ENCODE peak calls at places on chromosomes 1 and 21, in four cellular contexts. G is GM12878, I is K562, C is HepG2. V is an unnamed sample.

GRCh38 chr1:7500381-7501258 is 270.5 kb upstream of the VAMP3 start:
- DNase-seq in C (no peak), G (no peak), I (no peak), V (no peak)

GRCh38 chr1:220788146-220788545 is 1.4 kb downstream of the MTARC1 start:
- DNase-seq in I (no peak), G (no peak), C (peak; percentile 21), V (no peak)

GRCh38 chr1:200041337-200042118 is 14.0 kb downstream of the NR5A2 start:
- DNase-seq in C (no peak), I (no peak), G (no peak), V (no peak)

GRCh38 chr1:16111771-16112557 is 38.5 kb upstream of the FAM131C start:
- DNase-seq in C (no peak), G (no peak), I (peak; percentile 25), V (no peak)

GRCh38 chr1:74731399-74732052 is 1.3 kb downstream of the CRYZ start:
- DNase-seq in C (peak; percentile 92), I (peak; percentile 79), G (no peak), V (no peak)

GRCh38 chr1:192788184-192788583 is 20.7 kb upstream of the RGS2 start:
- DNase-seq in I (peak; percentile 40), C (no peak), G (no peak), V (no peak)

GRCh38 chr21:33964706-33965325 is 49.2 kb upstream of the ATP5PO start:
- DNase-seq in C (no peak), I (no peak), G (no peak), V (no peak)

GRCh38 chr1:39540504-39541031 is 36.0 kb downstream of the PABPC4 start:
- DNase-seq in C (no peak), I (no peak), G (no peak), V (no peak)

GRCh38 chr1:179194068-179194537 is 35.4 kb downstream of the ABL2 start:
- DNase-seq in I (no peak), G (no peak), C (no peak), V (no peak)

GRCh38 chr1:97943354-97943753 is 22.5 kb upstream of the DPYD start:
- DNase-seq in G (no peak), I (no peak), C (no peak), V (no peak)

GRCh38 chr1:12486401-12487005 is 131.5 kb downstream of the DHRS3 start:
- DNase-seq in C (no peak), G (no peak), I (no peak), V (no peak)

GRCh38 chr1:116203192-116203723 is 92.1 kb downstream of the MAB21L3 start:
- DNase-seq in G (no peak), I (no peak), C (no peak), V (no peak)

GRCh38 chr1:54298284-54299033 is 98.5 kb downstream of the MRPL37 start:
- DNase-seq in G (no peak), C (no peak), I (no peak), V (no peak)

GRCh38 chr1:35640380-35641232 is 720 bp downstream of the PSMB2 start:
- DNase-seq in C (no peak), I (peak; percentile 53), G (no peak), V (no peak)
- TF ChIP-seq FOXM1 in C (no peak), I (no peak), G (no peak), V (no peak)

GRCh38 chr21:45367402-45368351 is 37.3 kb upstream of the COL18A1 start:
- DNase-seq in G (no peak), C (peak; percentile 60), I (no peak), V (no peak)
- TF ChIP-seq SP1 in G (no peak), C (no peak), I (no peak), V (no peak)

GRCh38 chr1:19723874-19724273 is 59.2 kb downstream of the HTR6 start:
- DNase-seq in I (no peak), C (no peak), G (no peak), V (no peak)

GRCh38 chr1:19730232-19730631 is 65.6 kb downstream of the HTR6 start:
- DNase-seq in G (no peak), I (no peak), C (no peak), V (no peak)

GRCh38 chr1:19720973-19721372 is 56.3 kb downstream of the HTR6 start:
- DNase-seq in G (no peak), I (no peak), C (no peak), V (no peak)

GRCh38 chr1:19728413-19729145 is 63.9 kb downstream of the HTR6 start:
- DNase-seq in I (no peak), G (no peak), C (no peak), V (no peak)

GRCh38 chr1:19725606-19726005 is 60.9 kb downstream of the HTR6 start:
- DNase-seq in I (no peak), C (no peak), G (no peak), V (no peak)
- TF ChIP-seq FOXM1 in I (no peak), C (no peak), G (no peak), V (no peak)

GRCh38 chr1:181513786-181514297 is 30.5 kb downstream of the CACNA1E start:
- DNase-seq in G (no peak), C (no peak), I (no peak), V (no peak)
- TF ChIP-seq SP1 in G (no peak), C (no peak), I (no peak), V (no peak)

GRCh38 chr1:9426291-9426711 is 113.0 kb upstream of the SLC25A33 start:
- DNase-seq in C (no peak), G (peak; percentile 93), I (no peak), V (no peak)
- TF ChIP-seq FOXM1 in C (no peak), G (peak; percentile 97), I (no peak), V (no peak)

DNA sequence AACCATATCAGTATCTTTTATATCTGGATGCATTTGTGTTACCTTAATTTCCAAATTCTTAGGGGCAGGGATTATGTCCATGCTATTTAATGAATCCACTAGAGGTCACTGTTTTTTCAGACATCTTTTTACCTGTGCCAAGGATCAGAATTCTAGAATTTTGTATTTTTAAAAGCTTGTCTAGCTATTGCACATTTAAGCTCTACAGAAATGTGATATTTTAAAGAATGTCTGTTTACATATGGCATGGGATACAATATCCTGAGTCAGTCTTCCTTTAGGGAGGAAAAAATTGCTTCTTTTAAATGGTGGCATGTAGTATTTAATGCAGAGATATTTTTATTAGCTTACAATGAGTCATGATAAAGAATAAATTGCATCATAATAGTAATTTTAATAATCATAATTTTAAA is 11.3 kb downstream of the RPAP2 start:
- DNase-seq in I (peak; percentile 32), C (no peak), G (no peak), V (peak; percentile 28)
- TF ChIP-seq SP1 in I (no peak), C (no peak), G (no peak), V (no peak)

DNA sequence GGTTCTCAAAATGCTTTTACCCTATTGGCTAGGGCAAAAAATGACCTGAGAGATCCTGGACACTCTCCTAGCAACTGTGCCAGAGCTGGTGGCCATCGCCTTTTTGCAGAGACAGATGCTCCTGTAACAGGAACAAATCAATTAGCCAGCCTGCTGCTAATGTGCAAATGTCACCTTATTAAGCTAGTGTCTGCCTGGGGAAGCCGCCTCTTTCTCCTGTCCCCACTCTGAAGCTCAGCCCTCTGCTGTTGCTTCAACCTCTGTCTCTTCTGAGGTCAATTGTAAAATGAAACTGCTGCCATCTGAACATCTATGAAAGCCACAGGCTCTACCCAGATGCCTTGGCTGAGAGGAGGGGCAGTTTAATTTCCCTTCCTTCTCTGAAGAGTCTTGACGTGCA is 85.5 kb upstream of the CACNA1E start:
- DNase-seq in C (no peak), I (no peak), G (peak; percentile 34), V (no peak)
- TF ChIP-seq FOXM1 in C (no peak), I (no peak), G (no peak), V (no peak)

GRCh38 chr1:26696191-26696644 is 403 bp downstream of the ARID1A start:
- DNase-seq in G (no peak), C (no peak), I (no peak), V (peak; percentile 16)

GRCh38 chr1:26696645-26697440 is 1.0 kb downstream of the ARID1A start:
- DNase-seq in G (no peak), I (peak; percentile 51), C (no peak), V (no peak)

GRCh38 chr1:26695417-26696190 is at the start of gene ARID1A:
- DNase-seq in I (peak; percentile 98), G (peak; percentile 82), C (peak; percentile 88), V (peak; percentile 75)

GRCh38 chr1:26697978-26698849 is 2.4 kb downstream of the ARID1A start:
- DNase-seq in I (peak; percentile 88), C (peak; percentile 89), G (no peak), V (peak; percentile 68)

GRCh38 chr1:26697441-26697977 is 1.7 kb downstream of the ARID1A start:
- DNase-seq in C (no peak), G (no peak), I (peak; percentile 40), V (no peak)
- TF ChIP-seq SP1 in C (no peak), G (no peak), I (no peak), V (no peak)

GRCh38 chr1:146046664-146047063 is 25.1 kb upstream of the HJV start:
- DNase-seq in G (no peak), C (no peak), I (no peak), V (no peak)

GRCh38 chr1:146051452-146051852 is 29.9 kb upstream of the HJV start:
- DNase-seq in C (no peak), G (no peak), I (no peak), V (no peak)

DNA sequence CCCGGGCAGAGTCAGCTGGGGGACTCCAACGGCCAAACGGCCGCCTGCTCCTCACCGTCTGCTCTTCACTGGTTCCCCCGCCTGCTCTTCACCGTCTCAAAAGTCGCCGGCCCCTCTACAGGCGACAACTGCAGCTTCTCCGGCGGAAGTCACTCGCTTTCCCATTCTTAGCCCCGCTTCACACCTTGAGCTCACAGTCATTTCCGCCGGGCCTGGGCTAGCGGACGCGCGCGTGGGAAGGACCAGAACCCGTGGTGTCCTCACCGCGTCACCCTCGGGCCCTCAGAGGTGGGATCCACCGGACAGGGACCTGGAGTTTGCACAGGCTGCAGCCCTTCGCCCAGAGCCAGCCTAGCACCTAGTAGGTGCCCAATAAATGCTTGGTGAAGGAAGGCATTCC is 27.9 kb upstream of the HJV start:
- DNase-seq in C (no peak), G (no peak), I (no peak), V (no peak)
- TF ChIP-seq FOXM1 in C (no peak), G (no peak), I (no peak), V (no peak)

V was measured in HEK293T.